ENCODE peak calls at places on chromosomes 12 and 14, in seven cellular contexts. One of them, this sample, is unnamed.

GRCh38 chr12:3962661-3963483 is 89.7 kb upstream of the PARP11 start:
- DNase-seq in lower lobe of right lung: peak; percentile 53
- DNase-seq in IMR-90: no peak
- DNase-seq in pancreas: no peak
- DNase-seq in psoas muscle: no peak
- DNase-seq in upper lobe of left lung: no peak
- DNase-seq in mucosa of descending colon: no peak
- DNase-seq in this sample: no peak

GRCh38 chr12:77190022-77190421 is 124.7 kb upstream of the E2F7 start:
- DNase-seq in lower lobe of right lung: no peak
- DNase-seq in IMR-90: peak; percentile 89
- DNase-seq in pancreas: no peak
- DNase-seq in psoas muscle: no peak
- DNase-seq in upper lobe of left lung: no peak
- DNase-seq in mucosa of descending colon: no peak
- DNase-seq in this sample: no peak

GRCh38 chr12:12263909-12264308 is 2.9 kb downstream of the LRP6 start:
- DNase-seq in lower lobe of right lung: no peak
- DNase-seq in IMR-90: no peak
- DNase-seq in pancreas: no peak
- DNase-seq in psoas muscle: no peak
- DNase-seq in upper lobe of left lung: no peak
- DNase-seq in mucosa of descending colon: no peak
- DNase-seq in this sample: no peak

GRCh38 chr12:51819851-51820720 is 28.4 kb downstream of the FIGNL2 start:
- DNase-seq in lower lobe of right lung: peak; percentile 36
- DNase-seq in IMR-90: no peak
- DNase-seq in pancreas: peak; percentile 43
- DNase-seq in psoas muscle: peak; percentile 42
- DNase-seq in upper lobe of left lung: no peak
- DNase-seq in mucosa of descending colon: no peak
- DNase-seq in this sample: peak; percentile 55

GRCh38 chr14:49621114-49621881 is 699 bp downstream of the MGAT2 start:
- DNase-seq in lower lobe of right lung: peak; percentile 90
- DNase-seq in IMR-90: peak; percentile 28
- DNase-seq in pancreas: peak; percentile 73
- DNase-seq in psoas muscle: peak; percentile 82
- DNase-seq in upper lobe of left lung: peak; percentile 96
- DNase-seq in mucosa of descending colon: peak; percentile 82
- DNase-seq in this sample: peak; percentile 67

GRCh38 chr12:105201389-105201788 is 34.6 kb downstream of the APPL2 start:
- DNase-seq in lower lobe of right lung: no peak
- DNase-seq in IMR-90: no peak
- DNase-seq in pancreas: no peak
- DNase-seq in psoas muscle: no peak
- DNase-seq in upper lobe of left lung: no peak
- DNase-seq in mucosa of descending colon: no peak
- DNase-seq in this sample: no peak

GRCh38 chr12:3333583-3333982 is 157.4 kb upstream of the PRMT8 start:
- DNase-seq in lower lobe of right lung: no peak
- DNase-seq in IMR-90: no peak
- DNase-seq in pancreas: no peak
- DNase-seq in psoas muscle: no peak
- DNase-seq in upper lobe of left lung: no peak
- DNase-seq in mucosa of descending colon: no peak
- DNase-seq in this sample: no peak

GRCh38 chr12:56723889-56724659 is 1.0 kb downstream of the NACA start:
- DNase-seq in lower lobe of right lung: no peak
- DNase-seq in IMR-90: peak; percentile 86
- DNase-seq in pancreas: peak; percentile 29
- DNase-seq in psoas muscle: peak; percentile 62
- DNase-seq in upper lobe of left lung: no peak
- DNase-seq in mucosa of descending colon: peak; percentile 39
- DNase-seq in this sample: peak; percentile 67

GRCh38 chr12:56520025-56520810 is 1.4 kb upstream of the RBMS2 start:
- DNase-seq in lower lobe of right lung: no peak
- DNase-seq in IMR-90: peak; percentile 8
- DNase-seq in pancreas: no peak
- DNase-seq in psoas muscle: no peak
- DNase-seq in upper lobe of left lung: no peak
- DNase-seq in mucosa of descending colon: no peak
- DNase-seq in this sample: no peak

GRCh38 chr12:12791756-12792346 is 6.4 kb downstream of the APOLD1 start:
- DNase-seq in lower lobe of right lung: no peak
- DNase-seq in IMR-90: peak; percentile 22
- DNase-seq in pancreas: no peak
- DNase-seq in psoas muscle: no peak
- DNase-seq in upper lobe of left lung: no peak
- DNase-seq in mucosa of descending colon: no peak
- DNase-seq in this sample: no peak

GRCh38 chr12:6635856-6636521 is at the start of gene LPAR5:
- DNase-seq in lower lobe of right lung: peak; percentile 62
- DNase-seq in IMR-90: no peak
- DNase-seq in pancreas: no peak
- DNase-seq in psoas muscle: peak; percentile 34
- DNase-seq in upper lobe of left lung: peak; percentile 70
- DNase-seq in mucosa of descending colon: peak; percentile 93
- DNase-seq in this sample: peak; percentile 94

GRCh38 chr14:52553671-52554575 is 1.3 kb downstream of the GPR137C start:
- DNase-seq in lower lobe of right lung: peak; percentile 92
- DNase-seq in IMR-90: peak; percentile 91
- DNase-seq in pancreas: peak; percentile 95
- DNase-seq in psoas muscle: peak; percentile 83
- DNase-seq in upper lobe of left lung: no peak
- DNase-seq in mucosa of descending colon: peak; percentile 91
- DNase-seq in this sample: peak; percentile 92

GRCh38 chr14:57487771-57488170 is 5.9 kb downstream of the CCDC198 start:
- DNase-seq in lower lobe of right lung: no peak
- DNase-seq in IMR-90: peak; percentile 2
- DNase-seq in pancreas: no peak
- DNase-seq in psoas muscle: no peak
- DNase-seq in upper lobe of left lung: no peak
- DNase-seq in mucosa of descending colon: no peak
- DNase-seq in this sample: no peak

GRCh38 chr12:115507951-115508722 is 769.4 kb downstream of the MED13L start:
- DNase-seq in lower lobe of right lung: peak; percentile 40
- DNase-seq in IMR-90: no peak
- DNase-seq in pancreas: no peak
- DNase-seq in psoas muscle: peak; percentile 12
- DNase-seq in upper lobe of left lung: no peak
- DNase-seq in mucosa of descending colon: no peak
- DNase-seq in this sample: no peak

GRCh38 chr12:55019784-55020183 is at the start of gene NEUROD4:
- DNase-seq in lower lobe of right lung: peak; percentile 53
- DNase-seq in IMR-90: peak; percentile 52
- DNase-seq in pancreas: peak; percentile 52
- DNase-seq in psoas muscle: no peak
- DNase-seq in upper lobe of left lung: no peak
- DNase-seq in mucosa of descending colon: peak; percentile 35
- DNase-seq in this sample: peak; percentile 20

GRCh38 chr12:124938066-124938465 is 23.6 kb upstream of the UBC start:
- DNase-seq in lower lobe of right lung: no peak
- DNase-seq in IMR-90: no peak
- DNase-seq in pancreas: no peak
- DNase-seq in psoas muscle: no peak
- DNase-seq in upper lobe of left lung: no peak
- DNase-seq in mucosa of descending colon: no peak
- DNase-seq in this sample: no peak

GRCh38 chr12:51365276-51365675 is 18.8 kb upstream of the CELA1 start:
- DNase-seq in lower lobe of right lung: no peak
- DNase-seq in IMR-90: no peak
- DNase-seq in pancreas: no peak
- DNase-seq in psoas muscle: no peak
- DNase-seq in upper lobe of left lung: peak; percentile 63
- DNase-seq in mucosa of descending colon: no peak
- DNase-seq in this sample: no peak

GRCh38 chr14:21068521-21069387 is 1.4 kb upstream of the ARHGEF40 start:
- DNase-seq in lower lobe of right lung: peak; percentile 67
- DNase-seq in IMR-90: peak; percentile 52
- DNase-seq in pancreas: peak; percentile 52
- DNase-seq in psoas muscle: peak; percentile 52
- DNase-seq in upper lobe of left lung: peak; percentile 79
- DNase-seq in mucosa of descending colon: peak; percentile 58
- DNase-seq in this sample: peak; percentile 73

GRCh38 chr14:21063479-21063878 is 5.9 kb downstream of the RNASE8 start:
- DNase-seq in lower lobe of right lung: no peak
- DNase-seq in IMR-90: peak; percentile 86
- DNase-seq in pancreas: no peak
- DNase-seq in psoas muscle: peak; percentile 47
- DNase-seq in upper lobe of left lung: no peak
- DNase-seq in mucosa of descending colon: no peak
- DNase-seq in this sample: no peak

GRCh38 chr14:21070083-21070609 is at the start of gene ARHGEF40:
- DNase-seq in lower lobe of right lung: peak; percentile 75
- DNase-seq in IMR-90: peak; percentile 33
- DNase-seq in pancreas: peak; percentile 84
- DNase-seq in psoas muscle: peak; percentile 75
- DNase-seq in upper lobe of left lung: peak; percentile 94
- DNase-seq in mucosa of descending colon: peak; percentile 80
- DNase-seq in this sample: peak; percentile 74

GRCh38 chr14:21069388-21070082 is 569 bp upstream of the ARHGEF40 start:
- DNase-seq in lower lobe of right lung: no peak
- DNase-seq in IMR-90: peak; percentile 29
- DNase-seq in pancreas: peak; percentile 61
- DNase-seq in psoas muscle: peak; percentile 47
- DNase-seq in upper lobe of left lung: no peak
- DNase-seq in mucosa of descending colon: peak; percentile 58
- DNase-seq in this sample: no peak

DNA sequence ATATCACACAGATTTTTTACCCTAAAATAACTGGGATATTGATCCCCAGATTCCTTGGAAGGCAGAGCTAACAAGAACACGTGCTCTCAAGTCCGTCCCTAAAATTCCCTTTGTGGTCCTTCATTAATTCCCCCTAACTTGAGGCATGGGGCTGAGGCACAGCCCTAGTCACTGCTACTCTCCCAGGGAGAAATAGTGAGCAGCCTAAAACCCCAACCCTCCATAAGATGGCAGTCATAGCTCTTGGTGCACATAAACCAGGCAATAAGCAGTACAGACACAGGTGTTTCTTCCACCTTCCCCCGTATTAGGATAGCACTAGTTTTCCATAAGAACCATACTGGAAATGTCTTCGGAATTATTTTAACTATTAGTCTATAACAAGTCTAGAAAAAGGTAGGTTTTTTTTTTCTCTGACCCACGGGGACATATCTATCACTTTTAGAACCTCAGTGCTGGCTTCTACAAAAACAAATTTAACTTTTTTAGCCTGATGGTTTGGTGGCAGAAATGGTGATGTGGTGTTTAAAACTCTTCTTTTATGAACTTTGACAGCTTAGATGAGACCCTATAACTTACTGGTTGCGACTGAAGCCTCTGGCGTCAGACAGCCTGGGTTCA is 3.1 kb upstream of the ARHGEF40 start:
- DNase-seq in lower lobe of right lung: no peak
- DNase-seq in IMR-90: no peak
- DNase-seq in pancreas: no peak
- DNase-seq in psoas muscle: no peak
- DNase-seq in upper lobe of left lung: no peak
- DNase-seq in mucosa of descending colon: no peak
- DNase-seq in this sample: no peak
- TF ChIP-seq CTCF in lower lobe of right lung: no peak
- TF ChIP-seq CTCF in IMR-90: peak; percentile 26
- TF ChIP-seq CTCF in pancreas: no peak
- TF ChIP-seq CTCF in psoas muscle: no peak
- TF ChIP-seq CTCF in upper lobe of left lung: no peak
- TF ChIP-seq CTCF in mucosa of descending colon: no peak
- TF ChIP-seq CTCF in this sample: no peak

DNA sequence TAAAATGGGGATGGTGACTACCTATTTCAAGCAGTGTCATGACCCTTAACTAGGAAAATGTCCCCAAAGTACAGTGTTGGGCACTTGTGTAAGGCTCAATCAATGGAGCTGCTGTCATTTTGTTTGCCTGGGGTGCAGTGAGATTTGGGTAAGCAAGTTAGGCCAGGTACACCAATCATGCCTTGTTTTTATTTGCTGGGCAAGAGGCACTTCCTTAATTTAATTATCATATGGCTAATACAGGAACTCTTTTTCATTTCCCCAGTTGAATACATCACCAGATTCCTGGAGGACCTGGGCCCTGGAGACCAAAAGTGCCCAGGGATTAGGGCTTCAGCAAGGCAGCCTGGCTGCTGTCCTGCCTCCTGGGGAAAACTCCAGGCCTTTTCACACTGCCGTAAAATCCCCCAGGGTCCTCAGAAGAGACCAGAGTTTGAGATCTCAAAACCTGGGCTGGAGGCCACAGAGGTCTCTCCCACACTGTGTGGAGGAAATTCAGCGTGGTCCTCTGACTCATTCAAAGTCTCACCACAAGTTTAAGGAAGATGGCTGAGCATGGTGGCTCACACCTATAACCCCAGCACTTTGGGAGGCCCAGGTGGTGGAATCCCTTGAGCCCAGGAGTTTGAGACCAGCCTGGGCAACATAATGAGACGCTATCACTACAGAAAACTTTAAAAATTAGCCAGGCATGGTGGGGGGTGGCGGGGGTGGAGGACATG is 28.4 kb upstream of the FOXN3 start:
- DNase-seq in lower lobe of right lung: no peak
- DNase-seq in IMR-90: peak; percentile 33
- DNase-seq in pancreas: no peak
- DNase-seq in psoas muscle: no peak
- DNase-seq in upper lobe of left lung: no peak
- DNase-seq in mucosa of descending colon: no peak
- DNase-seq in this sample: no peak
- H3K4me1 ChIP-seq in lower lobe of right lung: peaks cover 36% of the 10 kb centered on the region
- H3K4me1 ChIP-seq in IMR-90: peaks cover 17% of the 10 kb centered on the region
- H3K4me1 ChIP-seq in pancreas: no peaks in the 10 kb centered on the region
- H3K4me1 ChIP-seq in psoas muscle: no peaks in the 10 kb centered on the region
- H3K4me1 ChIP-seq in upper lobe of left lung: peaks cover 22% of the 10 kb centered on the region
- H3K4me1 ChIP-seq in mucosa of descending colon: no peaks in the 10 kb centered on the region
- H3K4me1 ChIP-seq in this sample: peaks cover 4% of the 10 kb centered on the region

GRCh38 chr12:131357152-131357747 is 353.6 kb upstream of the SFSWAP start:
- DNase-seq in lower lobe of right lung: no peak
- DNase-seq in IMR-90: no peak
- DNase-seq in pancreas: no peak
- DNase-seq in psoas muscle: no peak
- DNase-seq in upper lobe of left lung: no peak
- DNase-seq in mucosa of descending colon: no peak
- DNase-seq in this sample: no peak
- TF ChIP-seq CTCF in lower lobe of right lung: no peak
- TF ChIP-seq CTCF in IMR-90: no peak
- TF ChIP-seq CTCF in pancreas: no peak
- TF ChIP-seq CTCF in psoas muscle: no peak
- TF ChIP-seq CTCF in upper lobe of left lung: no peak
- TF ChIP-seq CTCF in mucosa of descending colon: no peak
- TF ChIP-seq CTCF in this sample: no peak

DNA sequence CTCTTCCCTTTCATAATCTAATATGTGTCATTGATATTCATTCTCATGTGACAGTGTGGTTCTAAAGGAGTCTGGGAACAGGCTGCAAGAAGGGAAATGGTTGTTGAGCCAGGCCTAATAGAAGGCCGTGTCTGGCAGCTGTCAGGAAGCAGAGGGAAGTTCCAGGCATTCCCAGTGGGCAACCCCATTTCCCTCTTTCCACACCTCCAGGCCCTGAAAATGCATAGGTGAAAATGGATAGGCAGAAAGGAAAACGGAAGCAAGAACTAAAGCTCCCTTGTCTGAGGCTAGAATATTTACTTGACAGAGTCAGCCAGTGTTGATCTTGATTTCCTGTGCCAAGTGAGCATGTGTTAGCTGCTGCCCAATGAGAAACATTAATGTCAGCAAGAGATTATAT is 97.7 kb downstream of the PPM1A start:
- DNase-seq in lower lobe of right lung: no peak
- DNase-seq in IMR-90: peak; percentile 4
- DNase-seq in pancreas: no peak
- DNase-seq in psoas muscle: no peak
- DNase-seq in upper lobe of left lung: no peak
- DNase-seq in mucosa of descending colon: no peak
- DNase-seq in this sample: no peak
- H3K4me1 ChIP-seq in lower lobe of right lung: no peaks in the 10 kb centered on the region
- H3K4me1 ChIP-seq in IMR-90: no peaks in the 10 kb centered on the region
- H3K4me1 ChIP-seq in pancreas: no peaks in the 10 kb centered on the region
- H3K4me1 ChIP-seq in psoas muscle: no peaks in the 10 kb centered on the region
- H3K4me1 ChIP-seq in upper lobe of left lung: no peaks in the 10 kb centered on the region
- H3K4me1 ChIP-seq in mucosa of descending colon: no peaks in the 10 kb centered on the region
- H3K4me1 ChIP-seq in this sample: no peaks in the 10 kb centered on the region

This sample was measured in colonic mucosa.